ENCODE peak calls at places on chromosomes 13 and 19, in five cellular contexts. Z is activated B cell treated with CpG ODN at 0.5 μM for 24 hours, S is GM20000, Y is uterus, P is cardiac fibroblast. D is an unnamed sample.

GRCh38 chr13:67557642-67558241 is 327.6 kb upstream of the PCDH9 start:
- DNase-seq in Z (no peak), S (no peak), Y (no peak), P (no peak), D (no peak)

GRCh38 chr13:76522083-76522755 is 364.0 kb downstream of the KCTD12 start:
- DNase-seq in Z (no peak), S (no peak), Y (no peak), P (no peak), D (no peak)

GRCh38 chr13:64441740-64442139 is 2788.4 kb downstream of the PCDH9 start:
- DNase-seq in Z (no peak), S (no peak), Y (no peak), P (no peak), D (no peak)

GRCh38 chr13:56755181-56755580 is 385.5 kb upstream of the PRR20A start:
- DNase-seq in Z (no peak), S (no peak), Y (no peak), P (no peak), D (no peak)

GRCh38 chr19:13060233-13060963 is 42.3 kb downstream of the LYL1 start:
- DNase-seq in Z (no peak), S (no peak), Y (no peak), P (no peak), D (no peak)

GRCh38 chr13:91313103-91313502 is 34.4 kb upstream of the MIR17HG start:
- DNase-seq in Z (no peak), S (peak; percentile 17), Y (no peak), P (peak; percentile 30), D (no peak)

GRCh38 chr13:80340643-80341097 is 256 bp downstream of the SPRY2 start:
- DNase-seq in Z (peak; percentile 27), S (peak; percentile 40), Y (no peak), P (peak; percentile 77), D (peak; percentile 55)

GRCh38 chr13:94033098-94033497 is 446.4 kb downstream of the DCT start:
- DNase-seq in Z (no peak), S (no peak), Y (no peak), P (no peak), D (no peak)

GRCh38 chr19:42030605-42031004 is 36.6 kb upstream of the ATP1A3 start:
- DNase-seq in Z (no peak), S (no peak), Y (no peak), P (no peak), D (no peak)

GRCh38 chr13:48727252-48728011 is 73.7 kb downstream of the CYSLTR2 start:
- DNase-seq in Z (no peak), S (no peak), Y (peak; percentile 64), P (peak; percentile 75), D (no peak)

GRCh38 chr19:13557756-13558398 is 51.6 kb upstream of the CACNA1A start:
- DNase-seq in Z (no peak), S (no peak), Y (no peak), P (no peak), D (no peak)

GRCh38 chr13:104357174-104357573 is 1291.0 kb upstream of the SLC10A2 start:
- DNase-seq in Z (no peak), S (no peak), Y (no peak), P (peak; percentile 9), D (no peak)

GRCh38 chr13:29457299-29457698 is 138.2 kb downstream of the SLC7A1 start:
- DNase-seq in Z (no peak), S (no peak), Y (no peak), P (peak; percentile 91), D (no peak)

GRCh38 chr19:7872306-7873204 is 1.6 kb downstream of the PRR36 start:
- DNase-seq in Z (no peak), S (no peak), Y (no peak), P (no peak), D (no peak)

GRCh38 chr19:55581145-55581827 is 638 bp upstream of the ZNF579 start:
- DNase-seq in Z (no peak), S (no peak), Y (no peak), P (no peak), D (no peak)

GRCh38 chr13:20387441-20387971 is 138.2 kb downstream of the CRYL1 start:
- DNase-seq in Z (no peak), S (no peak), Y (no peak), P (peak; percentile 27), D (no peak)

GRCh38 chr13:38044067-38044466 is 174.5 kb upstream of the TRPC4 start:
- DNase-seq in Z (no peak), S (no peak), Y (no peak), P (no peak), D (no peak)

GRCh38 chr13:38042771-38043170 is 173.2 kb upstream of the TRPC4 start:
- DNase-seq in Z (no peak), S (no peak), Y (no peak), P (peak; percentile 42), D (no peak)

GRCh38 chr13:38046049-38046376 is 176.4 kb upstream of the TRPC4 start:
- DNase-seq in Z (no peak), S (no peak), Y (no peak), P (no peak), D (no peak)

DNA sequence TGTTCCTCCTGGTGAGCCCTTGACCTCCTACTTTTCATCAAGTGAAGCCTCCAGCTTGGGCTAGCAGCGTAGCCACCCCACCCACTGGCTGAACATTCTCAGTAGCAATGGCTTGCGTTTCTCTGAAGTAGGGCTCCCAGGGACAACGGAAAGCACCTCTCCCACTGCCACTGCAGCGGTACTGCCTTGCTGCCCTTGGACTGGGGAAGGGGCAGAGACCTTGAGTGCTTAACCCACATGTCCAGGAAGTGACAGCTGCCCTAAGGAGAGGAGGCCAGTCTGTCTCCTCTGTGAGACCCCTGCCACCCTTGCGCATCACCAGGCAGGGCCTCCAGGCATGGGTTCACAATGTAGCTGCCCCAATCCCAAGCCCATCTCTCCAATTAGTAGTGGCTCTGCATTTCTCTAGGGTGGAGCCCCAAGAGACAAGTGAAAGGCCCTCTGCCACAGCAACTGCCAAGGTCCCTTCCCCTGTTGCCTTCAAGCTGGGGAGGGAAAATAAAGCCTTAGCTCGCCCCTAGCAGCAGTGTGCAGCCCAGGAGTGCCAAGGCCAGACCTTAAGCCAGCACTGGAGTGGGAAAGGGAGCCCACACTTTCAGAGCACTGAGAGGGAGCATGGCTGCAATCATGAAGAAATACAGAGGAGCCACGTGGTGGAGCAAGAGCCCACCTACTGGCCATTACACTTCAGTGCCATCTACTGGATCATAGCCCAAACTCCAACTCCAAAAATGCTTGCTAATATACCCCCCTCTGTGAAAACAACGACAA is 175.9 kb upstream of the TRPC4 start:
- DNase-seq in Z (no peak), S (no peak), Y (no peak), P (peak; percentile 69), D (no peak)
- TF ChIP-seq CTCF in Z (no peak), S (no peak), Y (peak; percentile 7), P (peak; percentile 69), D (no peak)

DNA sequence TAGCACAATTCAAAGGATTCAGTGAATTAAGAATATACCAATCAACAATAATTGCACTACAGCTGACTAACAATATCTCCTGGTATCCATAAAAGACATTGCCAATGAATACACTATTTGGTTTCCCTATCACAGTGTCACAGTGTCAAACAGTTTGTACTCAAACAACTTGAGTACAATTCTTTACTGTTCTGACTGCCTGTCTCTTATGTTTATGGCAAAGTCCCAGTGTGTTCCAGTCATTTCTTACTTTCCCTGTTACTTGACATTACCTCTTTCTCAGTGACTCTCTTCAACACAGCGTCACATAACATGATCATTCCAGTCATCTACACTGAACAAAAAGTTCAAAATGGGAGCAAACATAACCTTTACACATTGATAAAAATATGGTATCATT is 21.2 kb upstream of the RNASEH2B start:
- DNase-seq in Z (no peak), S (no peak), Y (no peak), P (no peak), D (no peak)
- TF ChIP-seq CTCF in Z (no peak), S (no peak), Y (no peak), P (no peak), D (no peak)

GRCh38 chr19:16325161-16325527 is 518 bp downstream of the KLF2 start:
- DNase-seq in Z (peak; percentile 62), S (peak; percentile 65), Y (no peak), P (no peak), D (no peak)
- TF ChIP-seq CTCF in Z (no peak), S (peak; percentile 29), Y (peak; percentile 1), P (no peak), D (no peak)

GRCh38 chr13:102402292-102402691 is 444 bp upstream of the FGF14 start:
- DNase-seq in Z (no peak), S (no peak), Y (peak; percentile 23), P (no peak), D (no peak)
- TF ChIP-seq CTCF in Z (no peak), S (no peak), Y (no peak), P (no peak), D (no peak)

GRCh38 chr19:48190288-48191284 is 20.1 kb downstream of the ZSWIM9 start:
- DNase-seq in Z (no peak), S (peak; percentile 79), Y (no peak), P (peak; percentile 39), D (no peak)
- TF ChIP-seq CTCF in Z (no peak), S (peak; percentile 23), Y (no peak), P (no peak), D (no peak)

GRCh38 chr13:99692854-99693253 is 191.6 kb downstream of the TM9SF2 start:
- DNase-seq in Z (no peak), S (no peak), Y (no peak), P (no peak), D (no peak)

GRCh38 chr13:99693812-99694211 is 192.5 kb downstream of the TM9SF2 start:
- DNase-seq in Z (no peak), S (no peak), Y (no peak), P (no peak), D (no peak)

GRCh38 chr13:99691552-99691951 is 190.3 kb downstream of the TM9SF2 start:
- DNase-seq in Z (no peak), S (no peak), Y (no peak), P (no peak), D (no peak)

GRCh38 chr13:99694251-99694650 is 193.0 kb downstream of the TM9SF2 start:
- DNase-seq in Z (no peak), S (no peak), Y (no peak), P (no peak), D (no peak)

DNA sequence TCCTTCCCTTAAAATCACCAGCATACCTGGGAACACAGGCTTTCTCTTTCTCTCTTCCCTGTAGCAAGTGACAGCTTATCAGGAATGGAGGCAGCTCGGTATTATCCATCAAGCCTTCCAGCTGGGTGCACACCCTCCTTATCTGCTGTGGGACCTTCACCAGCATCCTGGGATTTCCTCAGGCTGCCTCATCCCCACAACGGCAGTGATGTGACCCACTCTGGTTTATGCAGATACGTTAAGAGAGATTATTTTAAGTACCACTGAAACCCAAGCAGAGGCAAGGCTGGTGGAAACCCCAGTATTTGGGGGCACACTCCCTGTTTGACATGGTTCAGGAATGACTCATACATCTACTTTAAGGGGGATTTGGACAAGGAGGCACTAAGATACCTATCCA is 192.1 kb downstream of the TM9SF2 start:
- DNase-seq in Z (no peak), S (no peak), Y (no peak), P (no peak), D (no peak)
- TF ChIP-seq CTCF in Z (no peak), S (no peak), Y (no peak), P (no peak), D (no peak)